ENCODE peak calls at places on chromosomes 3 and 15, in five cellular contexts. A, W, Q, I and J are unnamed samples. For H3K9me3 and H3K4me1, the result is how much of the 10 kb centered on the place peaks cover.

GRCh38 chr3:139481116-139481515 is 4.8 kb upstream of the RBP2 start:
- DNase-seq in I (no peak), A (no peak), Q (no peak), W (no peak), J (no peak)

GRCh38 chr15:92899910-92900711 is at the start of gene CHD2:
- DNase-seq in Q (peak), W (peak), I (peak), A (peak), J (peak)

GRCh38 chr15:55897560-55898336 is 95.7 kb downstream of the NEDD4 start:
- DNase-seq in Q (peak), I (peak), A (peak), W (peak), J (peak)

GRCh38 chr15:66269326-66270090 is 16.0 kb upstream of the MEGF11 start:
- DNase-seq in A (no peak), W (peak), I (peak), Q (peak), J (peak)

GRCh38 chr15:82933576-82933975 is 18.9 kb downstream of the HOMER2 start:
- DNase-seq in A (no peak), I (no peak), Q (no peak), W (no peak), J (no peak)

GRCh38 chr3:122679085-122679466 is 1.6 kb upstream of the PARP14 start:
- DNase-seq in W (peak), A (peak), I (peak), Q (peak), J (peak)

GRCh38 chr3:185320949-185321348 is 42.0 kb upstream of the MAP3K13 start:
- DNase-seq in I (no peak), A (no peak), W (no peak), Q (no peak), J (no peak)

GRCh38 chr3:192655040-192655439 is 72.3 kb downstream of the FGF12 start:
- DNase-seq in W (no peak), I (no peak), A (no peak), Q (peak), J (no peak)

GRCh38 chr3:135503429-135504083 is 462.0 kb upstream of the PPP2R3A start:
- DNase-seq in A (peak), I (peak), Q (peak), W (peak), J (peak)

GRCh38 chr3:111809196-111809595 is 49.9 kb upstream of the PHLDB2 start:
- DNase-seq in W (no peak), I (no peak), A (no peak), Q (no peak), J (no peak)

GRCh38 chr3:55893045-55893664 is 406.0 kb upstream of the WNT5A start:
- DNase-seq in W (no peak), I (no peak), A (peak), Q (no peak), J (no peak)

GRCh38 chr3:58308728-58309127 is 2.4 kb downstream of the HTD2 start:
- DNase-seq in W (no peak), Q (no peak), I (peak), A (no peak), J (no peak)

GRCh38 chr3:149970716-149971402 is at the start of gene PFN2:
- DNase-seq in A (peak), W (peak), Q (peak), I (peak), J (peak)

GRCh38 chr15:70453238-70453637 is 310.1 kb downstream of the UACA start:
- DNase-seq in W (no peak), A (no peak), Q (no peak), I (no peak), J (no peak)

GRCh38 chr3:170059447-170059846 is 21.7 kb downstream of the GPR160 start:
- DNase-seq in W (no peak), Q (no peak), A (no peak), I (no peak), J (no peak)

GRCh38 chr15:50071551-50072258 is 47.3 kb downstream of the ATP8B4 start:
- DNase-seq in W (no peak), Q (no peak), A (no peak), I (no peak), J (no peak)

GRCh38 chr15:65916664-65917406 is 47.5 kb downstream of the RAB11A start:
- DNase-seq in Q (peak), I (peak), W (peak), A (peak), J (peak)

GRCh38 chr15:48897144-48897814 is 19.3 kb downstream of the EID1 start:
- DNase-seq in W (peak), I (no peak), Q (no peak), A (no peak), J (no peak)

GRCh38 chr15:95995375-95996168 is 334.9 kb upstream of the NR2F2 start:
- DNase-seq in I (no peak), W (no peak), A (no peak), Q (no peak), J (no peak)

GRCh38 chr3:184359610-184360009 is 1.8 kb downstream of the CLCN2 start:
- DNase-seq in Q (no peak), W (no peak), I (no peak), A (no peak), J (no peak)

GRCh38 chr15:66859688-66860253 is 157.7 kb downstream of the SMAD6 start:
- DNase-seq in I (no peak), W (no peak), A (peak), Q (no peak), J (peak)

GRCh38 chr15:38307251-38307650 is 54.6 kb downstream of the SPRED1 start:
- DNase-seq in I (no peak), A (no peak), W (no peak), Q (no peak), J (no peak)

GRCh38 chr3:154522031-154522430 is 92.0 kb upstream of the GPR149 start:
- DNase-seq in W (no peak), A (no peak), I (no peak), Q (no peak), J (no peak)

GRCh38 chr15:61839541-61839940 is 220.7 kb downstream of the VPS13C start:
- DNase-seq in W (no peak), I (no peak), Q (no peak), A (no peak), J (no peak)

GRCh38 chr3:186746008-186746407 is 28.8 kb downstream of the KNG1 start:
- DNase-seq in Q (peak), W (peak), I (peak), A (peak), J (peak)

DNA sequence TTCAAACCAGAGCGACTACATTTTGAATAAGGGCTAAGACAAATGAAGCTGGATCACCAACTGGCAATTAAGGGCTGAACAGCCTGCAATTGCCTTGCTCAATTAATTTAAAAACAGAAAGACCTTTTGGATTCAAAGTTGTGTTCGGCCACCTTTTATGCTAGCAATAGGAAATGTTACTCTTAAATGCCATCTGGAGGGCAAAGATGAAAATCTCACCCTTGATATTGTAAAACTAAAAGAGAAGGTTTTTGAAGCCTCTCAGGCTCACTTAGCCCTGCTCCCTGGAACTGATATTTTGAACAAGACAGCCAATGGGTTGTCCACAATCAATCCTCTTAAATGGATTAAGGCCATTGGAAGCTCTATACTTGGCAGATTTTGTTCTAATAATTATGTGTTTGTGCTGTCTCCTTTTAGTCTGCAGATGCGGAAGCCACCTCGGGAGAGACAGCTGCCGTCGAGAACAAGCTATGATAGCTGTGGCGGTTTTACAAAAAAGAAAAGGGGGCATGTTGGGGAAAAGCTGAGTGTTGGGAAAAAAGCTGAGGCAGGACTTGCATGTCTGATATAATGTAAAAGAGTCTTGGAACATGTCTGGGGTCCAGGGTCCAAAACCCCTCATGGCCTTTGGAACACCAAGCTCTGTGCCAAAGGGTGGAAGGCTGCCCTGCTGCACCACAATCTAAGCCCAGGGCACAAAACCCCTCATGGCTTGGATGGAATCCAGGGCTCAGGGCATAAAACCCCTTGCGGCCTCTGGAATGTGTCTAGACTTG is 44.4 kb downstream of the ACAD9 start:
- DNase-seq in Q (no peak), W (no peak), A (no peak), I (no peak), J (no peak)
- H3K9me3 ChIP-seq in Q (under half), W (under half), A (under half), I (under half), J (under half)

GRCh38 chr3:15228147-15228546 is 22.1 kb downstream of the CAPN7 start:
- DNase-seq in Q (no peak), I (no peak), A (no peak), W (no peak), J (no peak)
- H3K4me3 ChIP-seq in Q (no peak), I (no peak), A (no peak), W (no peak), J (no peak)

GRCh38 chr3:42163622-42164244 is 72.6 kb downstream of the TRAK1 start:
- DNase-seq in A (no peak), Q (no peak), W (no peak), I (no peak), J (no peak)
- H3K4me1 ChIP-seq in A (under half), Q (under half), W (under half), I (under half), J (under half)

GRCh38 chr15:23567921-23568320 is 2.4 kb downstream of the MKRN3 start:
- DNase-seq in Q (no peak), A (no peak), W (no peak), I (no peak), J (no peak)
- H3K9me3 ChIP-seq in Q (under half), A (under half), W (under half), I (under half), J (under half)

DNA sequence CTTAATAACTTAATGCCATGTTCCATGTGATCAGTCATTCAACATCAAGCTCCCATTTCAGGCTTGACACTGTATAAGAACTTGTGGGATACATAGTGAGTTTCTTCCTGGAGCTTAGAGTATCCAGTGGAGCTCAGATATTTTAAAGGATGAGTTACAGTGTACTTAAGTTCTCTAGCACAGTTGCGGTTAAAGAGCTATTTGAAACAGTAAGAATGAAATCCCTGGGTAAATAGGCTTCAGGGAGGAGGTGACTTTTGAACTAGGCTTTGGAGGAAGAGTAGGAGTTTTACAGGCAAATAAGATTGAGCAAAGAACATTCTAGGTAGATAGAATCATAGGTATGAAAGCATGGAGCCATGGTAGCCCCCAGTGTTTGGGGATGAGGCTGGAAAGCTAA is 3.8 kb downstream of the ZNF592 start:
- DNase-seq in A (no peak), I (no peak), W (no peak), Q (no peak), J (no peak)
- H3K4me3 ChIP-seq in A (no peak), I (no peak), W (no peak), Q (no peak), J (no peak)

GRCh38 chr3:72750405-72750922 is 97.8 kb downstream of the SHQ1 start:
- DNase-seq in I (no peak), A (no peak), Q (no peak), W (no peak), J (no peak)

GRCh38 chr3:72756900-72757299 is 91.3 kb downstream of the SHQ1 start:
- DNase-seq in W (no peak), I (no peak), Q (no peak), A (no peak), J (no peak)

GRCh38 chr3:72748659-72749058 is 99.6 kb downstream of the SHQ1 start:
- DNase-seq in A (no peak), Q (no peak), W (no peak), I (no peak), J (no peak)

GRCh38 chr3:72754582-72754981 is 93.7 kb downstream of the SHQ1 start:
- DNase-seq in I (no peak), W (no peak), A (no peak), Q (no peak), J (no peak)

GRCh38 chr3:72753495-72753894 is 94.8 kb downstream of the SHQ1 start:
- DNase-seq in W (no peak), Q (no peak), I (peak), A (no peak), J (no peak)
- H3K4me1 ChIP-seq in W (under half), Q (under half), I (under half), A (under half), J (under half)